ENCODE peak calls at places on chromosome 22, in eight cellular contexts. F is endothelial cell of umbilical vein, A is A549, X is tibial artery, G is coronary artery, T is right atrium auricular region, Z is left ventricle myocardium inferior, P is body of pancreas. I is an unnamed sample.

GRCh38 chr22:32644252-32645100 is 157.0 kb upstream of the TIMP3 start:
- DNase-seq in F (no peak), A (no peak), X (peak; percentile 62), G (no peak), T (peak; percentile 78), Z (peak; percentile 54), P (peak; percentile 29), I (peak; percentile 84)

GRCh38 chr22:36461665-36462474 is 19.6 kb downstream of the TXN2 start:
- DNase-seq in F (peak; percentile 67), A (peak; percentile 90), X (no peak), G (peak; percentile 92), T (no peak), Z (peak; percentile 38), P (peak; percentile 71), I (no peak)

GRCh38 chr22:50341977-50342650 is 1.0 kb upstream of the PPP6R2 start:
- DNase-seq in F (peak; percentile 81), A (peak; percentile 83), X (peak; percentile 91), G (peak; percentile 88), T (peak; percentile 88), Z (peak; percentile 87), P (peak; percentile 90), I (peak; percentile 91)

GRCh38 chr22:45740236-45740635 is 68.6 kb downstream of the ATXN10 start:
- DNase-seq in F (no peak), A (no peak), X (no peak), G (no peak), T (no peak), Z (no peak), P (no peak), I (no peak)

GRCh38 chr22:19902245-19902699 is 39.3 kb upstream of the COMT start:
- DNase-seq in F (no peak), A (no peak), X (no peak), G (peak; percentile 55), T (no peak), Z (no peak), P (no peak), I (no peak)

GRCh38 chr22:18954333-18954732 is 18.2 kb upstream of the PRODH start:
- DNase-seq in F (peak; percentile 46), A (peak; percentile 52), X (peak; percentile 64), G (no peak), T (peak; percentile 66), Z (peak; percentile 67), P (peak; percentile 79), I (peak; percentile 82)

GRCh38 chr22:37167176-37167980 is 17.7 kb upstream of the IL2RB start:
- DNase-seq in F (no peak), A (no peak), X (no peak), G (no peak), T (no peak), Z (peak; percentile 16), P (no peak), I (peak; percentile 49)

GRCh38 chr22:44583076-44583760 is 85.2 kb upstream of the RTL6 start:
- DNase-seq in F (no peak), A (peak; percentile 18), X (peak; percentile 9), G (peak; percentile 46), T (no peak), Z (peak; percentile 9), P (no peak), I (peak; percentile 50)

GRCh38 chr22:39350803-39351688 is 1.3 kb downstream of the SYNGR1 start:
- DNase-seq in F (no peak), A (no peak), X (no peak), G (no peak), T (no peak), Z (no peak), P (no peak), I (no peak)

GRCh38 chr22:26536762-26537134 is 24.5 kb upstream of the TFIP11 start:
- DNase-seq in F (no peak), A (no peak), X (no peak), G (no peak), T (no peak), Z (no peak), P (no peak), I (no peak)

GRCh38 chr22:50307891-50308596 is 598 bp upstream of the PLXNB2 start:
- DNase-seq in F (no peak), A (no peak), X (no peak), G (no peak), T (no peak), Z (no peak), P (no peak), I (no peak)

GRCh38 chr22:19483481-19484244 is 3.9 kb downstream of the CDC45 start:
- DNase-seq in F (peak; percentile 96), A (no peak), X (no peak), G (no peak), T (no peak), Z (no peak), P (no peak), I (no peak)

GRCh38 chr22:45284705-45285305 is at the start of gene UPK3A:
- DNase-seq in F (peak; percentile 30), A (no peak), X (peak; percentile 42), G (no peak), T (no peak), Z (peak; percentile 80), P (peak; percentile 76), I (no peak)

DNA sequence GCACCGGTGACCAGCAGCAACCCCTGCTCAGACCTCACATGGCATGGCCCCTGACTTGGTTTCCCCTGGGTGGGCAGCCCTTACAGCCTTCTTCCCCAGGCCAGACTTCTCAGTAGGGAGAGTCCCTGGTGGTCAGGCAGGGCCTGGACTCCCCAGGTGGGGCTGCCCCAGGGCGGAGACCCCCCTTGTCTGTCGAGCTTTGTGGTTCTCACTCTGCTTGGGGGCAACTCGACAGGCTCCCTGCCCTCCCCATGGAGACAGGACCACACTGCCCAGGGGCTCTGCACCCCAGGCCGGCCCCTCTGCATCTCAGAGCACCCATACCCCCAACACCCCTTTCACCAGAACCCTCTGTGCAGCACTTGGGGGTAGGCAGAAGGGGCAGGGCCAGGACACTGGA is 87.7 kb downstream of the MORC2 start:
- DNase-seq in F (no peak), A (no peak), X (no peak), G (no peak), T (no peak), Z (no peak), P (no peak), I (no peak)
- H3K27ac ChIP-seq in F (no peak overlapping the region), A (peak overlapping the region; percentile 71), X (no peak overlapping the region), G (no peak overlapping the region), T (no peak overlapping the region), Z (peak overlapping the region; percentile 73), P (no peak overlapping the region), I (no peak overlapping the region)

GRCh38 chr22:43152001-43152354 is 619 bp downstream of the TSPO start:
- DNase-seq in F (peak; percentile 16), A (no peak), X (no peak), G (no peak), T (no peak), Z (no peak), P (no peak), I (peak; percentile 73)

GRCh38 chr22:43150731-43151206 is 590 bp upstream of the TSPO start:
- DNase-seq in F (no peak), A (no peak), X (no peak), G (no peak), T (no peak), Z (no peak), P (no peak), I (peak; percentile 70)

GRCh38 chr22:43152355-43153071 is 1.2 kb downstream of the TSPO start:
- DNase-seq in F (peak; percentile 67), A (peak; percentile 55), X (peak; percentile 82), G (peak; percentile 87), T (peak; percentile 80), Z (peak; percentile 79), P (peak; percentile 75), I (peak; percentile 89)

GRCh38 chr22:43153916-43154315 is 2.6 kb downstream of the TSPO start:
- DNase-seq in F (no peak), A (no peak), X (no peak), G (no peak), T (no peak), Z (no peak), P (no peak), I (no peak)

GRCh38 chr22:43151251-43152000 is at the start of gene TSPO:
- DNase-seq in F (peak; percentile 38), A (peak; percentile 40), X (peak; percentile 80), G (peak; percentile 92), T (peak; percentile 78), Z (peak; percentile 85), P (peak; percentile 77), I (peak; percentile 88)
- TF ChIP-seq CTCF in F (no peak), A (no peak), X (no peak), G (no peak), T (no peak), Z (no peak), P (no peak), I (no peak)

DNA sequence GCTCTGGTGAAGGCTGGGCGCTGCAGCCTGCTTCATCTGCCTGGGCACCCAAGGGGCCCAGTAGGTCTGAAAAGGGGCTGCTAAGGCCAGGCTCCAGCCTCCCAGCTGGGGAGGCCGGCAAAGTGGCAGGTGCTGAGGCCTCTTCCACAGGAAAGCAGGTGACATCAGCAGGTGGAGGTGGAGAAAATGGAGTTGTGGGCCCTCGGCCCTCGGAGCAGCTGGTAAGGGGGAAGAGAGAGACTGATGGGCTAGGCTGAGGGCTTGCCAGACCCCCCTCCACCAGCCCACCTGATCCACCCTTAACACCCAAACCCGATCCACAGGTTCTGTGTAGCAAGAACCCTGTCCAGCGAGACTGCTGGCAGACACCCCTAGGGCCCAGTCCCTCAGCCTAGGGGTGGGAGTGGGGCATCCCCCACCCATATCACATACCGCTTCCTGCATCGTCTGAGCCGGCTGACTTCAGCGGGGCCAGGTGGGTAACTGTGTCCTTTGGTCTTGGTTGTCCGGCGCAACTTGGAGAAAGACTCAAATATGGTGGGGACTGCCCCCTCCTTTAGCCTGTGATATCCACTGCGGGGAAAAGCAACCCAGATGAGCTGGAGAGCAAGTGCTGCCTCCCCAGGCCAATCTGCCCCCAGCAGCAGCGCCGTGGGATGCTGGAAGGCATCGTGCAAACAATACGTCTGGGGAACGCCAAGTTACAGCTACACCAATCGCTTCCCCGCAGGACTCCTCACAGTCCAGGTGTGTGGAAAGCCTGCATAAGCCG is 1.5 kb downstream of the THAP7 start:
- DNase-seq in F (no peak), A (no peak), X (no peak), G (no peak), T (no peak), Z (no peak), P (no peak), I (no peak)
- H3K4me3 ChIP-seq in F (peak overlapping the region; percentile 42), A (peak overlapping the region; percentile 90), X (peak overlapping the region; percentile 71), G (peak overlapping the region; percentile 87), T (peak overlapping the region; percentile 77), Z (peak overlapping the region; percentile 75), P (no peak overlapping the region), I (peak overlapping the region; percentile 58)

GRCh38 chr22:48055185-48055584 is 1292.7 kb downstream of the TBC1D22A start:
- DNase-seq in F (no peak), A (no peak), X (no peak), G (no peak), T (no peak), Z (no peak), P (no peak), I (no peak)
- H3K27ac ChIP-seq in F (no peak overlapping the region), A (no peak overlapping the region), X (no peak overlapping the region), G (no peak overlapping the region), T (no peak overlapping the region), Z (no peak overlapping the region), P (no peak overlapping the region), I (no peak overlapping the region)